ENCODE peak calls at places on chromosome 2, in nine cellular contexts. One of them, this sample, is unnamed.

GRCh38 chr2:10076988-10077527 is 3.2 kb downstream of the CYS1 start:
- DNase-seq in anterior cingulate cortex: no peak
- DNase-seq in AG10803: no peak
- DNase-seq in NB4: no peak
- DNase-seq in DMS 273 treated with DMSO at 0.1 percent for 48 hours: no peak
- DNase-seq in adipocyte: no peak
- DNase-seq in T-helper 2 cell: no peak
- DNase-seq in cardiac fibroblast: no peak
- DNase-seq in mesendoderm: no peak
- DNase-seq in this sample: no peak

GRCh38 chr2:105924932-105925331 is 180.2 kb downstream of the NCK2 start:
- DNase-seq in anterior cingulate cortex: no peak
- DNase-seq in NB4: no peak
- DNase-seq in T-helper 2 cell: no peak
- DNase-seq in cardiac fibroblast: no peak
- DNase-seq in AG10803: no peak
- DNase-seq in DMS 273 treated with DMSO at 0.1 percent for 48 hours: no peak
- DNase-seq in adipocyte: no peak
- DNase-seq in mesendoderm: no peak
- DNase-seq in this sample: no peak

GRCh38 chr2:53646788-53647187 is 120.8 kb upstream of the CHAC2 start:
- DNase-seq in cardiac fibroblast: no peak
- DNase-seq in DMS 273 treated with DMSO at 0.1 percent for 48 hours: no peak
- DNase-seq in mesendoderm: peak
- DNase-seq in T-helper 2 cell: no peak
- DNase-seq in adipocyte: no peak
- DNase-seq in AG10803: no peak
- DNase-seq in NB4: peak
- DNase-seq in anterior cingulate cortex: no peak
- DNase-seq in this sample: no peak

GRCh38 chr2:237236188-237236587 is 150.5 kb downstream of the COPS8 start:
- DNase-seq in DMS 273 treated with DMSO at 0.1 percent for 48 hours: no peak
- DNase-seq in T-helper 2 cell: no peak
- DNase-seq in AG10803: peak
- DNase-seq in cardiac fibroblast: peak
- DNase-seq in NB4: no peak
- DNase-seq in adipocyte: peak
- DNase-seq in mesendoderm: no peak
- DNase-seq in anterior cingulate cortex: no peak
- DNase-seq in this sample: no peak

GRCh38 chr2:17545680-17546613 is 5.5 kb downstream of the VSNL1 start:
- DNase-seq in anterior cingulate cortex: no peak
- DNase-seq in cardiac fibroblast: no peak
- DNase-seq in T-helper 2 cell: no peak
- DNase-seq in mesendoderm: no peak
- DNase-seq in DMS 273 treated with DMSO at 0.1 percent for 48 hours: no peak
- DNase-seq in AG10803: no peak
- DNase-seq in adipocyte: no peak
- DNase-seq in NB4: no peak
- DNase-seq in this sample: no peak

GRCh38 chr2:152506843-152507242 is 171.9 kb downstream of the FMNL2 start:
- DNase-seq in T-helper 2 cell: peak
- DNase-seq in DMS 273 treated with DMSO at 0.1 percent for 48 hours: no peak
- DNase-seq in anterior cingulate cortex: no peak
- DNase-seq in cardiac fibroblast: peak
- DNase-seq in NB4: no peak
- DNase-seq in AG10803: no peak
- DNase-seq in adipocyte: no peak
- DNase-seq in mesendoderm: no peak
- DNase-seq in this sample: no peak

GRCh38 chr2:10481666-10482157 is 33.6 kb upstream of the ODC1 start:
- DNase-seq in AG10803: no peak
- DNase-seq in anterior cingulate cortex: no peak
- DNase-seq in NB4: no peak
- DNase-seq in cardiac fibroblast: no peak
- DNase-seq in T-helper 2 cell: no peak
- DNase-seq in DMS 273 treated with DMSO at 0.1 percent for 48 hours: no peak
- DNase-seq in mesendoderm: no peak
- DNase-seq in adipocyte: no peak
- DNase-seq in this sample: no peak

GRCh38 chr2:1132328-1132964 is 181.8 kb downstream of the SNTG2 start:
- DNase-seq in anterior cingulate cortex: no peak
- DNase-seq in mesendoderm: no peak
- DNase-seq in AG10803: no peak
- DNase-seq in NB4: no peak
- DNase-seq in cardiac fibroblast: no peak
- DNase-seq in T-helper 2 cell: no peak
- DNase-seq in DMS 273 treated with DMSO at 0.1 percent for 48 hours: no peak
- DNase-seq in adipocyte: no peak
- DNase-seq in this sample: no peak

GRCh38 chr2:75853441-75853840 is 142.7 kb upstream of the GCFC2 start:
- DNase-seq in mesendoderm: no peak
- DNase-seq in adipocyte: no peak
- DNase-seq in AG10803: no peak
- DNase-seq in cardiac fibroblast: no peak
- DNase-seq in T-helper 2 cell: no peak
- DNase-seq in NB4: no peak
- DNase-seq in anterior cingulate cortex: no peak
- DNase-seq in DMS 273 treated with DMSO at 0.1 percent for 48 hours: no peak
- DNase-seq in this sample: no peak

GRCh38 chr2:174518397-174518796 is 31.6 kb upstream of the GPR155 start:
- DNase-seq in DMS 273 treated with DMSO at 0.1 percent for 48 hours: no peak
- DNase-seq in NB4: no peak
- DNase-seq in T-helper 2 cell: no peak
- DNase-seq in anterior cingulate cortex: no peak
- DNase-seq in cardiac fibroblast: no peak
- DNase-seq in mesendoderm: no peak
- DNase-seq in AG10803: no peak
- DNase-seq in adipocyte: peak
- DNase-seq in this sample: no peak

GRCh38 chr2:24886640-24887324 is 33.3 kb downstream of the ADCY3 start:
- DNase-seq in mesendoderm: no peak
- DNase-seq in anterior cingulate cortex: no peak
- DNase-seq in DMS 273 treated with DMSO at 0.1 percent for 48 hours: no peak
- DNase-seq in T-helper 2 cell: no peak
- DNase-seq in cardiac fibroblast: no peak
- DNase-seq in adipocyte: no peak
- DNase-seq in NB4: peak
- DNase-seq in AG10803: no peak
- DNase-seq in this sample: no peak

GRCh38 chr2:239287461-239287860 is 113.4 kb downstream of the HDAC4 start:
- DNase-seq in DMS 273 treated with DMSO at 0.1 percent for 48 hours: no peak
- DNase-seq in adipocyte: no peak
- DNase-seq in anterior cingulate cortex: no peak
- DNase-seq in NB4: no peak
- DNase-seq in mesendoderm: no peak
- DNase-seq in T-helper 2 cell: peak
- DNase-seq in cardiac fibroblast: peak
- DNase-seq in AG10803: no peak
- DNase-seq in this sample: no peak

GRCh38 chr2:30897539-30897938 is 90.3 kb upstream of the CAPN13 start:
- DNase-seq in cardiac fibroblast: no peak
- DNase-seq in mesendoderm: no peak
- DNase-seq in AG10803: no peak
- DNase-seq in DMS 273 treated with DMSO at 0.1 percent for 48 hours: no peak
- DNase-seq in T-helper 2 cell: no peak
- DNase-seq in anterior cingulate cortex: no peak
- DNase-seq in NB4: no peak
- DNase-seq in adipocyte: no peak
- DNase-seq in this sample: no peak

GRCh38 chr2:66845307-66845706 is 410.4 kb downstream of the MEIS1 start:
- DNase-seq in T-helper 2 cell: no peak
- DNase-seq in DMS 273 treated with DMSO at 0.1 percent for 48 hours: no peak
- DNase-seq in anterior cingulate cortex: no peak
- DNase-seq in AG10803: peak
- DNase-seq in NB4: no peak
- DNase-seq in cardiac fibroblast: peak
- DNase-seq in mesendoderm: no peak
- DNase-seq in adipocyte: no peak
- DNase-seq in this sample: no peak

GRCh38 chr2:158013791-158014190 is 87.9 kb upstream of the UPP2 start:
- DNase-seq in adipocyte: no peak
- DNase-seq in T-helper 2 cell: no peak
- DNase-seq in anterior cingulate cortex: no peak
- DNase-seq in AG10803: no peak
- DNase-seq in NB4: no peak
- DNase-seq in DMS 273 treated with DMSO at 0.1 percent for 48 hours: no peak
- DNase-seq in cardiac fibroblast: no peak
- DNase-seq in mesendoderm: no peak
- DNase-seq in this sample: no peak

GRCh38 chr2:203682688-203683130 is 23.7 kb upstream of the CD28 start:
- DNase-seq in DMS 273 treated with DMSO at 0.1 percent for 48 hours: no peak
- DNase-seq in NB4: no peak
- DNase-seq in cardiac fibroblast: peak
- DNase-seq in anterior cingulate cortex: no peak
- DNase-seq in T-helper 2 cell: no peak
- DNase-seq in adipocyte: peak
- DNase-seq in AG10803: peak
- DNase-seq in mesendoderm: peak
- DNase-seq in this sample: no peak

GRCh38 chr2:24617431-24617830 is 126.4 kb downstream of the NCOA1 start:
- DNase-seq in anterior cingulate cortex: no peak
- DNase-seq in cardiac fibroblast: peak
- DNase-seq in mesendoderm: no peak
- DNase-seq in NB4: no peak
- DNase-seq in AG10803: peak
- DNase-seq in DMS 273 treated with DMSO at 0.1 percent for 48 hours: peak
- DNase-seq in adipocyte: no peak
- DNase-seq in T-helper 2 cell: no peak
- DNase-seq in this sample: no peak

This sample was measured in effector CD8-positive, alpha-beta T cell.